ENCODE peak calls at places on chromosomes 16 and 17, in four cellular contexts. D, Z, K and B are unnamed samples.
A peak's percentile ranks its signal among the peaks of the same experiment; 100 is the strongest.

GRCh38 chr17:45902892-45903346 is 8.6 kb downstream of the MAPT start:
- DNase-seq in Z (peak; percentile 68), K (no peak), D (no peak), B (no peak)

GRCh38 chr17:17913695-17914332 is 58.4 kb downstream of the TOM1L2 start:
- DNase-seq in Z (peak; percentile 66), D (no peak), K (no peak), B (peak; percentile 57)

GRCh38 chr17:39924691-39925055 is 2.7 kb downstream of the ORMDL3 start:
- DNase-seq in K (no peak), Z (no peak), D (no peak), B (no peak)

GRCh38 chr17:17139972-17140589 is 66.1 kb downstream of the PLD6 start:
- DNase-seq in Z (no peak), D (no peak), K (no peak), B (no peak)

GRCh38 chr17:32993977-32994376 is 2.3 kb downstream of the SPACA3 start:
- DNase-seq in K (no peak), Z (no peak), D (no peak), B (no peak)

GRCh38 chr16:58462997-58463891 is 36.7 kb upstream of the NDRG4 start:
- DNase-seq in K (peak; percentile 70), D (no peak), Z (no peak), B (no peak)

GRCh38 chr17:77769215-77769614 is 189.3 kb upstream of the TNRC6C start:
- DNase-seq in K (no peak), Z (no peak), D (no peak), B (no peak)

GRCh38 chr17:7618608-7619007 is 3.9 kb upstream of the FXR2 start:
- DNase-seq in K (no peak), Z (no peak), D (no peak), B (no peak)

GRCh38 chr17:77476006-77476405 is 335.2 kb downstream of the SEC14L1 start:
- DNase-seq in D (no peak), K (no peak), Z (no peak), B (no peak)

GRCh38 chr17:69560987-69561441 is 146.5 kb downstream of the MAP2K6 start:
- DNase-seq in D (no peak), Z (no peak), K (no peak), B (no peak)

GRCh38 chr17:73749337-73749807 is 105.1 kb upstream of the SDK2 start:
- DNase-seq in Z (no peak), D (no peak), K (no peak), B (no peak)

GRCh38 chr17:78890111-78890897 is 12.7 kb downstream of the CEP295NL start:
- DNase-seq in Z (no peak), D (no peak), K (no peak), B (no peak)

GRCh38 chr16:20767577-20767976 is 3.8 kb downstream of the ACSM3 start:
- DNase-seq in D (no peak), Z (peak; percentile 15), K (no peak), B (no peak)

DNA sequence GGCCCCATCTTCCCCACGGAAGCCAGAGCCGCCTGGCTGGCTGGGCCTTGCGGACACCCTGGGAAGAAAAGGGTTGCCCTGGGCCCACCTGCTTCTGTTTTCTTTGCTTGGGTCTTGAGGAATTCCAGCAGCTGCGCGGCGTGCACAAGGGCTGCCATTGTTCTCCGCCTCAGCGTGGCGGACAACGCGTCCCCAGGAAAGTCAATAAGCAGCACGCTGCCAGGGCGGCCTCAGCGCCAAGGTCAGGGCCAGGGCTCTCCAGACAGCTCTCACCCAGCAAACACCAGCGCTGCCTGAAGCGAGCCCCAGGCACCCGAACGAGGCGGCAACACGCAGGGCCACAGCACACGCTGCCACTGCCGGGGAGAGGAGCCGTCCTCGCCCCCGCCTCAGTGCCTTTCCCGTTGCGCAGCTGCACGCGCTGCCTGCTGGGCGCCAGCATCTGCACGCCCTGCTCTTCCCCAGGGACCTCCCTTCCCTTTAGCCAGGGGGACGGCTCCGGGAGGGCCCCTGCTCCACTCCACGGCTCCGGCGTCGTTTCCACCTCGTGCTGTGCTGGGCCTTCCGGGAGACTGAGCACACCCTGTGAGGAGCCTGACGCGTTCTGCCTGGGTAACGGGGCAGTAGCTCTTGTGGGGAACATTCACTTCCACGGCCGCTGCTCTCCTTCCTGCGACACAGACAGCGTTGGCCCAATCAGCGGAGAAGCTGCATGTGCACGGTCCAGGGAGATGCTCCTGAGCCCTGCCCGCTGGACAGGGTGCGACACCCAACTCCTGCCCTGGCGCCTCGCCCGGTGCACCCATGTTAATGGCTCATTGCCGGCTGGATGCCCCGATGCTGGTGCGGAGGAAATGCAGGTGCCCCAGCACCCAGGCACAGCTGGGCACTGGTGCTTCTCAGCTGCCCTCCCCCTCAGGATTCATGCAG is 57.8 kb downstream of the LMF1 start:
- DNase-seq in D (no peak), K (no peak), Z (peak; percentile 83), B (no peak)
- TF ChIP-seq YY1 in D (no peak), K (no peak), Z (peak; percentile 56), B (no peak)

GRCh38 chr16:56226187-56226586 is 34.9 kb downstream of the GNAO1 start:
- DNase-seq in D (no peak), Z (no peak), K (no peak), B (no peak)

GRCh38 chr16:56226840-56227525 is 35.7 kb downstream of the GNAO1 start:
- DNase-seq in K (no peak), Z (no peak), D (no peak), B (no peak)

GRCh38 chr16:56225013-56225742 is 33.9 kb downstream of the GNAO1 start:
- DNase-seq in K (no peak), Z (no peak), D (no peak), B (no peak)

GRCh38 chr16:56228476-56228875 is 37.2 kb downstream of the GNAO1 start:
- DNase-seq in Z (no peak), D (no peak), K (no peak), B (no peak)

DNA sequence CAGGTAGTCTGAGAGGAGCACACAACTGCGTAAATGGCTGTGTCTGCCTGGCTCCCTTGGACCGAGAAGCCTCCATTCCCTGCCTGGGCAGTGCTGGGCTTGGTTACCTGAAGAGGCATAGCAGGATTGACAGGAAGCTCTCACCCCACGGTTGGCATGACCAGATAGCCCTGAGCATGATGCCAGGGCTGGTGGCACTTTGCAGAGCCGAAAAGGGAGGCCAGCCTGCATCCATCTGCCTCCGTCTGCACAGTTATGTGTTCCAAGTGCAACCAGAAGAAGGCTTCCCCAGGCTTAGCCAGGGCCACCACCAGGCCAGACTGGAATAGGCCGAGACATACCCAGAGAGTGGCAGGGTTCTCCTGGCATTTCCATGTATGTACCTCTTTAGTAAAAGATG is 36.6 kb downstream of the GNAO1 start:
- DNase-seq in D (no peak), Z (no peak), K (no peak), B (no peak)
- TF ChIP-seq SUZ12 in D (no peak), Z (no peak), K (no peak), B (no peak)

GRCh38 chr17:74862108-74862901 is 2.6 kb upstream of the GRIN2C start:
- DNase-seq in K (peak; percentile 94), Z (peak; percentile 59), D (no peak), B (no peak)
- TF ChIP-seq YY1 in K (peak; percentile 40), Z (no peak), D (no peak), B (no peak)

GRCh38 chr16:18958621-18959578 is 24.8 kb upstream of the TMC7 start:
- DNase-seq in K (no peak), D (no peak), Z (peak; percentile 35), B (no peak)
- TF ChIP-seq SUZ12 in K (no peak), D (no peak), Z (no peak), B (no peak)

GRCh38 chr16:78461496-78461938 is 362.1 kb downstream of the WWOX start:
- DNase-seq in D (no peak), K (no peak), Z (peak; percentile 59), B (no peak)
- TF ChIP-seq YY1 in D (no peak), K (no peak), Z (no peak), B (no peak)

DNA sequence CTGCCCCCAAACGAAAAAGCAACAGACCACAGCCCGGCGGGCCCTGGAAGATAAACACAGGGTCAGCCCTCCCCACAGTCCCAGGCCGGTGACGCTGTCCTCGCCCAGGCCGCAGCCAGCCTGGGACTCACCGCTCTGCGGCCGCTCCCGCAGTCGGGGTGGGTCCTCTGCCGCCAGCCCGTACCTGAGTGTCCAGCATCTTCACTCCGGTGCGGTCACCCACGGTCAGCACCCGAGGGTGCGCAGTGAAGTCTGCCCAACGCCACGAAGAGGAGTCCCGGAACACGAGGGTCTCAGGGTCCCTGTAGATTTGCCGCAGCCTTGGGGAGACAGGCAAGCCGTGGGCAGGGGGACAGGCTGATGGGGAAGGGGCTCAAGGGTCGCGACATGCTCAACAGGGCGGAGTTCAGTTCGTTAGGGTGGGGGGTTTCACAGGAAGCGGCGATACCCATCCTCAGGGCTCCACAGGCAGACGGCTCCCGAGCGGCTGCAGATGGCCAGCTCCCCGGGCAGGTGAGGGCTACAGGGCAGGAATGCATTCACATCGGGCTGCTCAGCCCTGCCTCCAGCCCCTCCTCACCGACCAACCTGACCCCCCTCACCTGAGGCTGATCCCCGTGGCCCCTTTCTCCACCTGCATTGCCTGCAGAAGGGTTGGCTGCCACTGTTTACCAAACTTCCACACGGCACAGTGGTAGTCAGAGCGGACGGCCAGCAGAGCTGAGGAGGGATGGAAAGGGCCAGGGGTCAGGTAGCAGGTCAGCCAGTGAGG is 5.5 kb downstream of the TAF1C start:
- DNase-seq in K (no peak), D (no peak), Z (no peak), B (no peak)
- TF ChIP-seq SUZ12 in K (no peak), D (no peak), Z (no peak), B (no peak)

DNA sequence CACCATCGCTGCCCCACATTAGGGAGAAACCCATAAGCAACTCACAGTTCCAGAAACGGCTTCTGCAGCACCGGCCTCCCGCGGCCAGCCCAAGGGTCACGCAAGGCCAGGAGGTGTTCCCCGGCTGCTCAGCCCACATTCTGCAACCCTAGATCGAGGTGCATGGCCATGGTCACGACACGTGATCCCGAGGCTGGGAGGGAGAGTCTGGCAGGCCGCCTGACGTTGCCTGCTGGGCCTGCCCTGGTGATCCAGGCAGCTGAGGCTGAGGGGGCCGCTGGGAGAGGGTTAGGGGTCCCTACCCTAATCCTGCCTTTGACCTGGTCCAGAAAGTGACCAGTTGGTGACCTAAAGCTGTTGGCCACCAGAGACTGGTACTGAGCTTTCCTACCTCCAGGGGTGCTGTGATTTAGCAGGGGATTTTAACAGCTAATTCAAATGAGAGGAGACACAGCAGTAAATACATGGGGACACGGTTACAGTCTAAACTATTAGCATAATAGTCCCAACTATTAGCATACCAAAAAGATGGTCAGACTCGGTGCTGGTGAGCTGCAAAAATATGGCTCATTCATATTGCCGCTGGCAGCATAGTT is 97.4 kb upstream of the CIBAR2 start:
- DNase-seq in D (no peak), K (no peak), Z (peak; percentile 34), B (no peak)
- TF ChIP-seq YY1 in D (no peak), K (no peak), Z (no peak), B (no peak)